ENCODE peak calls at places on chromosomes 7 and 10, in seven cellular contexts. One of them, this sample, is unnamed.

GRCh38 chr7:65924193-65924592 is 51.3 kb downstream of the VKORC1L1 start:
- DNase-seq in stomach: no peak
- DNase-seq in uterus: no peak
- DNase-seq in ovary: no peak
- DNase-seq in GM12891: no peak
- DNase-seq in K562: no peak
- DNase-seq in adrenal gland: no peak
- DNase-seq in this sample: no peak

GRCh38 chr10:86439544-86439943 is 72.9 kb upstream of the GRID1 start:
- DNase-seq in GM12891: no peak
- DNase-seq in stomach: peak; percentile 59
- DNase-seq in adrenal gland: peak; percentile 88
- DNase-seq in uterus: peak; percentile 42
- DNase-seq in ovary: peak; percentile 23
- DNase-seq in K562: no peak
- DNase-seq in this sample: peak; percentile 73

GRCh38 chr10:68105820-68106219 is 3.5 kb upstream of the MYPN start:
- DNase-seq in uterus: no peak
- DNase-seq in stomach: no peak
- DNase-seq in adrenal gland: no peak
- DNase-seq in K562: no peak
- DNase-seq in GM12891: no peak
- DNase-seq in ovary: no peak
- DNase-seq in this sample: no peak

GRCh38 chr10:42690449-42691360 is 52.3 kb upstream of the ZNF33B start:
- DNase-seq in uterus: no peak
- DNase-seq in GM12891: no peak
- DNase-seq in ovary: no peak
- DNase-seq in stomach: no peak
- DNase-seq in adrenal gland: no peak
- DNase-seq in K562: no peak
- DNase-seq in this sample: no peak

GRCh38 chr10:131899695-131900349 is 986 bp upstream of the PPP2R2D start:
- DNase-seq in GM12891: no peak
- DNase-seq in K562: no peak
- DNase-seq in stomach: no peak
- DNase-seq in adrenal gland: peak; percentile 8
- DNase-seq in uterus: no peak
- DNase-seq in ovary: no peak
- DNase-seq in this sample: no peak

GRCh38 chr7:98211221-98211675 is at the start of gene BHLHA15:
- DNase-seq in stomach: peak; percentile 90
- DNase-seq in GM12891: no peak
- DNase-seq in K562: peak; percentile 71
- DNase-seq in adrenal gland: peak; percentile 15
- DNase-seq in ovary: peak; percentile 35
- DNase-seq in uterus: no peak
- DNase-seq in this sample: no peak

GRCh38 chr10:117112220-117112619 is 25.9 kb downstream of the VAX1 start:
- DNase-seq in K562: no peak
- DNase-seq in adrenal gland: no peak
- DNase-seq in GM12891: no peak
- DNase-seq in stomach: no peak
- DNase-seq in uterus: no peak
- DNase-seq in ovary: no peak
- DNase-seq in this sample: no peak

GRCh38 chr10:70302292-70302691 is 18.5 kb upstream of the NPFFR1 start:
- DNase-seq in ovary: no peak
- DNase-seq in GM12891: no peak
- DNase-seq in adrenal gland: no peak
- DNase-seq in uterus: peak; percentile 54
- DNase-seq in K562: no peak
- DNase-seq in stomach: no peak
- DNase-seq in this sample: no peak

GRCh38 chr10:72275351-72276012 is 1.8 kb downstream of the DDIT4 start:
- DNase-seq in uterus: no peak
- DNase-seq in GM12891: no peak
- DNase-seq in adrenal gland: peak; percentile 56
- DNase-seq in K562: peak; percentile 50
- DNase-seq in ovary: peak; percentile 63
- DNase-seq in stomach: no peak
- DNase-seq in this sample: no peak

GRCh38 chr10:104299031-104299904 is 30.3 kb downstream of the GSTO2 start:
- DNase-seq in GM12891: no peak
- DNase-seq in adrenal gland: no peak
- DNase-seq in ovary: peak; percentile 64
- DNase-seq in stomach: no peak
- DNase-seq in K562: no peak
- DNase-seq in uterus: peak; percentile 33
- DNase-seq in this sample: no peak

GRCh38 chr7:1638113-1638726 is 31.9 kb upstream of the ELFN1 start:
- DNase-seq in stomach: no peak
- DNase-seq in ovary: no peak
- DNase-seq in K562: no peak
- DNase-seq in adrenal gland: no peak
- DNase-seq in uterus: no peak
- DNase-seq in GM12891: no peak
- DNase-seq in this sample: no peak

GRCh38 chr10:99782447-99783286 is at the start of gene ABCC2:
- DNase-seq in ovary: no peak
- DNase-seq in GM12891: no peak
- DNase-seq in uterus: no peak
- DNase-seq in adrenal gland: no peak
- DNase-seq in K562: no peak
- DNase-seq in stomach: no peak
- DNase-seq in this sample: no peak

GRCh38 chr10:33321516-33321915 is 13.0 kb downstream of the NRP1 start:
- DNase-seq in adrenal gland: no peak
- DNase-seq in GM12891: no peak
- DNase-seq in ovary: no peak
- DNase-seq in stomach: no peak
- DNase-seq in uterus: no peak
- DNase-seq in K562: no peak
- DNase-seq in this sample: no peak

GRCh38 chr10:72810976-72811375 is 82.6 kb upstream of the OIT3 start:
- DNase-seq in GM12891: no peak
- DNase-seq in stomach: no peak
- DNase-seq in K562: no peak
- DNase-seq in uterus: no peak
- DNase-seq in adrenal gland: no peak
- DNase-seq in ovary: no peak
- DNase-seq in this sample: no peak

DNA sequence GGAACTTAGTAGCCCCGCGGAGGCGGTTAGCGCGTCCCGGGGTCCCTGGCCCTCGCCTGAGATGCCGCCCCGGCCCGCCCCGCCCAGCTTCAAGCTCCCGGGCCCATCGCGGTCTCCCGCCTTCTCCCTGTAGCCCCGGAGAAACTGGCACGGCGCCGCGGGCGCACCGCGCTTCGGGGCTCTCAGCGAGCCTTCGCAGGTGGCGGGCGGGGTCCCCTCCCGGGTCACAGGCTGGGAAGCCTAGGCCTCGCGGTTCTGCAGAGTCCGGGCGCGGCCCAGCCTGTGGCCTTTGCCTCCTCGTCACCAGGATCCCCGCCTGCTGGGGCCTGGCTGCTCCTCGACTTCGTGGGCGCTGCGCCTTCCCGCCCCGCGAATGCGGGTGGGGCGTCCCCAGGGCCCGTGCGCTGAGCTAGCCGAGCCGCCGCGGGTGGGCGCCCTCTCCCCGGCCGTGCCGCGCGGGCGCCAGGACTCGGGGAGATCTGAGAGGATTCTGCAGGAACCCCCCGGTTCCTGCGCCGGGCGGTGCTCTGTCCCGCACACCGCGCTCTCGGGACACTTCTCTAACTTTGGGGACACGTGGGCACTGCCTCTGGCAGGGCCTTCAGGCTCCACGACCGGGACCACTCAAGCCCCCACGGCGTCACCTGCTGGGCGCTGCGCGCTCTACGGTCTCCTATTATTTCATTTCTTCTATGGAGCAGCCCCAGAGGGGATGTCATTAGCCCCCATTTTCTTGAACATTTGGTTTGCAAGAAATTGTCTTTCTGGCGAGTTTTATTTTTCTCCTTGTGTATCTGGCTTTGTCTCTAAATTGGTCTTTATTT is 683 bp upstream of the RGS10 start:
- DNase-seq in GM12891: peak; percentile 59
- DNase-seq in uterus: peak; percentile 54
- DNase-seq in K562: peak; percentile 75
- DNase-seq in adrenal gland: peak; percentile 32
- DNase-seq in stomach: peak; percentile 47
- DNase-seq in ovary: peak; percentile 72
- DNase-seq in this sample: peak; percentile 58
- TF ChIP-seq POLR2A in GM12891: no peak
- TF ChIP-seq POLR2A in uterus: no peak
- TF ChIP-seq POLR2A in K562: peak; percentile 21
- TF ChIP-seq POLR2A in adrenal gland: no peak
- TF ChIP-seq POLR2A in stomach: no peak
- TF ChIP-seq POLR2A in ovary: no peak
- TF ChIP-seq POLR2A in this sample: no peak

GRCh38 chr10:90871761-90872647 is at the start of gene RPP30:
- DNase-seq in ovary: peak; percentile 81
- DNase-seq in K562: peak; percentile 77
- DNase-seq in adrenal gland: peak; percentile 87
- DNase-seq in stomach: peak; percentile 86
- DNase-seq in GM12891: peak; percentile 50
- DNase-seq in uterus: peak; percentile 76
- DNase-seq in this sample: peak; percentile 92
- TF ChIP-seq POLR2A in ovary: peak; percentile 52
- TF ChIP-seq POLR2A in K562: peak; percentile 77
- TF ChIP-seq POLR2A in adrenal gland: peak; percentile 44
- TF ChIP-seq POLR2A in stomach: no peak
- TF ChIP-seq POLR2A in GM12891: peak; percentile 50
- TF ChIP-seq POLR2A in uterus: no peak
- TF ChIP-seq POLR2A in this sample: no peak

GRCh38 chr7:141739250-141739649 is 1.1 kb downstream of the SSBP1 start:
- DNase-seq in stomach: no peak
- DNase-seq in GM12891: no peak
- DNase-seq in K562: no peak
- DNase-seq in uterus: no peak
- DNase-seq in adrenal gland: no peak
- DNase-seq in ovary: no peak
- DNase-seq in this sample: no peak

GRCh38 chr7:141738592-141739013 is 445 bp downstream of the SSBP1 start:
- DNase-seq in stomach: no peak
- DNase-seq in uterus: no peak
- DNase-seq in GM12891: no peak
- DNase-seq in K562: no peak
- DNase-seq in adrenal gland: no peak
- DNase-seq in ovary: no peak
- DNase-seq in this sample: no peak

GRCh38 chr7:141742229-141742628 is 4.1 kb downstream of the SSBP1 start:
- DNase-seq in stomach: no peak
- DNase-seq in K562: no peak
- DNase-seq in GM12891: no peak
- DNase-seq in adrenal gland: no peak
- DNase-seq in uterus: no peak
- DNase-seq in ovary: no peak
- DNase-seq in this sample: no peak

GRCh38 chr7:141737118-141737835 is 881 bp upstream of the SSBP1 start:
- DNase-seq in adrenal gland: no peak
- DNase-seq in ovary: peak; percentile 22
- DNase-seq in GM12891: no peak
- DNase-seq in stomach: peak; percentile 30
- DNase-seq in K562: peak; percentile 46
- DNase-seq in uterus: peak; percentile 16
- DNase-seq in this sample: peak; percentile 23

DNA sequence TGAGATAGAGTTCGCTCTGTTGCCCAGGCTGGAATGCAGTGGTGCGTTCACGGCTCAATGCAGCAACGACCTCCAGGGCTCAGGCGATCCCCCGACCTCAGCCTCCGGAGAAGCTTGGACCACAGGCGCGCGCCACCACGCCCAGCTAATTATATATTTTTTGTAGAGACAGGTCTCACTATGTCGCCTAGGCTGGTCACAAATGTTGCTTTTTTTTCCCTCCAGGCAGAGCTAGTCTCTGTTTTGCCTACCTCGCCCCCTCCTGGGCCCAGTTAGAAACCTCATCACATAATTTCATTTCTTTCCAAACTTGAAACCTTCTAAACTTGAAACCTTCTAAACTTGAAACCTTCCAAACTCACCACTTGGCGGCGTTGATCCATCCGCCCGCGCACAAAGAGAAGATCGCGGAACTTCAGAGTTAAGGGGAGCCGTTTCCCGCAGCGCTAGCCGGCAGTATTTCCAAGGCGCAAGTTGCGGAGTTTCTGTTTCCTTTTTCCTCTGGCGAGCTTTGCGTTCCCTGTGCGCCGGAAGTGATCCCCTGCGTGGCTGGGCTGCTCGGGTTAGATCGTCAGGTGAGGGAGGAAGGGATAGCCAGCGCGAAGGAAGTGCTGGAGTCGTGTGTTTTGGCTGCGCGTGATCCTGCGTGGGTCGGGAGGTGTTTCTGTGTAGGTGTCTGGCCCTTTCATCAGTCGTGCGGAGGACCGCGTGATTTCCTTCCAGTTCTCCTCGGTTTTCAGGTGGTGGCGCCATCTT is at the start of gene SSBP1:
- DNase-seq in GM12891: peak; percentile 63
- DNase-seq in K562: peak; percentile 86
- DNase-seq in adrenal gland: peak; percentile 96
- DNase-seq in ovary: peak; percentile 90
- DNase-seq in stomach: peak; percentile 91
- DNase-seq in uterus: peak; percentile 90
- DNase-seq in this sample: peak; percentile 95
- TF ChIP-seq POLR2A in GM12891: peak; percentile 98
- TF ChIP-seq POLR2A in K562: peak; percentile 99
- TF ChIP-seq POLR2A in adrenal gland: peak; percentile 65
- TF ChIP-seq POLR2A in ovary: peak; percentile 59
- TF ChIP-seq POLR2A in stomach: no peak
- TF ChIP-seq POLR2A in uterus: no peak
- TF ChIP-seq POLR2A in this sample: no peak

DNA sequence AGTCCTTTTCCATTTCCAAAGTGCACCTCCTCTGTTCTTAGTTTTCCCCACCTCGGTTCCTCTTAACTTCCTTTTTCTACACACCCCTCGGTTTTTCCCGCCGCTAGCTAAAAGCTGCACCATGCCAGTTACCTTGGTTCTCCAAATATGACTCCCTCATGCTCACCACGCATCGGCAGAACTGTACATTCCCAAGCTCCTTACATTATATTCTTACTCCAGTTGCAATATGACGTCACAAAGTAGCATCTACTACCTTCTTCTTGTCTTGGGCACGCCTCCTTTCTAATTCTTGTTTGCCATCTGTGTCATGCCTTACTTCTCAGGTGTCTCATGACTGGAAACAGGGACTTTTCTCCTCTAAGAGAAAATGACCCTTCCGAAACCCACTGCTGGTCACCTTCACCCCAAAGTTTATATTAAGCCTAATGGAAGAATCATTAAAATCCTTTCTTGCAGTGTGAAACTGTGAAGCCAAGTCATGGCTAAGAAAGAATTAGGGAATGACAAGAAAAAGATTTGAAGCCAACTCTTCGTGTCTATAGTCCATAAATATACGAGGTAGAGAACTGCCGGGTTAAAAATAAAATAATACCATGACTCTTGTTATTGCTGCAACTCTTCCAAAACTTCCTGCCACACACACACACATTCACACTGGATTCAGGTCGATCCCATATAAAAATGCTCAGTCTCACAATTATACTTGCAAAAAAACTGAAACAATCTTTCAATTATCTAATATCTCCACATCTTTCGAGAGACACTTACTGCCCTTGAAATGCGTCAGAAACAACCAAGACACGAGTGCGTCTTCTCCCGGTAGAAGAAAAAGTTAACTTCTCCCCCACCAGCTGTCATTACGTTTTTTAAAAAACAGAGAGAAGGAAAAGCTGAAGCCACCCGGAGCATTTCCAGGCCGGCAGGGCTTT is 1.6 kb downstream of the ESYT2 start:
- DNase-seq in ovary: no peak
- DNase-seq in GM12891: no peak
- DNase-seq in K562: peak; percentile 48
- DNase-seq in uterus: no peak
- DNase-seq in adrenal gland: no peak
- DNase-seq in stomach: no peak
- DNase-seq in this sample: no peak
- TF ChIP-seq POLR2A in ovary: no peak
- TF ChIP-seq POLR2A in GM12891: no peak
- TF ChIP-seq POLR2A in K562: no peak
- TF ChIP-seq POLR2A in uterus: no peak
- TF ChIP-seq POLR2A in adrenal gland: peak; percentile 63
- TF ChIP-seq POLR2A in stomach: no peak
- TF ChIP-seq POLR2A in this sample: no peak

This sample was measured in testis.